ENCODE peak calls at places on chromosome 1, in eight cellular contexts. X, G, F, E, U, O, A and S are unnamed samples.

GRCh38 chr1:195580988-195581387 is 1027.3 kb downstream of the KCNT2 start:
- DNase-seq in A (peak), F (no peak), X (no peak), U (no peak), E (no peak), G (no peak), O (no peak), S (no peak)

GRCh38 chr1:57474097-57474750 is 50.4 kb upstream of the DAB1 start:
- DNase-seq in A (peak), G (no peak), U (no peak), E (no peak), X (no peak), O (no peak), F (no peak), S (no peak)

GRCh38 chr1:109115685-109116084 is 1.8 kb downstream of the ELAPOR1 start:
- DNase-seq in X (no peak), G (no peak), A (no peak), F (no peak), E (no peak), O (no peak), U (no peak), S (no peak)

GRCh38 chr1:214241060-214241459 is 39.9 kb upstream of the SMYD2 start:
- DNase-seq in A (peak), F (no peak), E (no peak), G (no peak), U (no peak), O (no peak), X (no peak), S (no peak)

GRCh38 chr1:6581561-6582305 is 1.9 kb downstream of the ZBTB48 start:
- DNase-seq in X (peak), G (no peak), E (no peak), U (no peak), O (no peak), F (peak), A (no peak), S (no peak)

GRCh38 chr1:14650951-14651350 is 52.5 kb downstream of the KAZN start:
- DNase-seq in X (no peak), G (no peak), E (no peak), O (no peak), U (no peak), F (no peak), A (no peak), S (no peak)

GRCh38 chr1:118927826-118928225 is 60.3 kb downstream of the TBX15 start:
- DNase-seq in G (no peak), O (no peak), F (no peak), U (no peak), E (no peak), A (no peak), X (no peak), S (no peak)

GRCh38 chr1:199449221-199449620 is 578.3 kb upstream of the NR5A2 start:
- DNase-seq in E (no peak), F (no peak), U (no peak), A (no peak), G (no peak), O (no peak), X (no peak), S (no peak)

DNA sequence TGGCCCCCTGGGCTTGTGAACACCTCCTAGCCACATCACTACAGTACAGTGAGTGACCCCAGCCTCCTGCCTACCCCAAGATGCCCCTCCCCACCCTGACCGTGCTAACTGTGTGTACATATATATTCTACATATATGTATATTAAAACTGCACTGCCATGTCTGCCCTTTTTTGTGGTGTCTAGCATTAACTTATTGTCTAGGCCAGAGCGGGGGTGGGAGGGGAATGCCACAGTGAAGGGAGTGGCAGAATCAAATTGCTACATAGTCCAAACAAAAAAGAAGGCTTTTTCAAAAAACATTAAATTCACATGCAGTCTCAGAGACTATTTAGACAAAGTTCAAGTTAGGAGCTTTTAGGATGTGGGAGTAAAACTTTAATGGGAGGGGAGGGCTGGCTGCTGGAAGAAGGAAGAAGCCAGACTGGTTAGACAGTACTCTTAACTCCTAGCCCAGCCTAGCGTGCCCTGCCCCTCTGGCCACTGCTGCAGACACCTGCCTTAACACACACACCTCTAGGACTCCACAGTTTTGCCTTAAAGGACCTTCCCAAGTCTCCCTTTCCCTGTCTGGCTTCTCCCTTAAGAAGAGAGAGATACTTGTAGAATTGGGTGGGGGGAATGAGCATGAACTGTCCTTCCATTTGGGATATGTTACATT is 9.4 kb downstream of the PEA15 start:
- DNase-seq in X (no peak), G (no peak), O (no peak), E (no peak), F (no peak), U (no peak), A (no peak), S (no peak)
- H3K27ac ChIP-seq in X (no peak), G (no peak), O (peak), E (no peak), F (no peak), U (peak), A (peak), S (no peak)

GRCh38 chr1:184649500-184649899 is 105.2 kb downstream of the EDEM3 start:
- DNase-seq in U (no peak), G (no peak), X (no peak), O (no peak), A (peak), E (no peak), F (no peak), S (no peak)
- H3K27ac ChIP-seq in U (peak), G (no peak), X (no peak), O (peak), A (no peak), E (no peak), F (no peak), S (no peak)

DNA sequence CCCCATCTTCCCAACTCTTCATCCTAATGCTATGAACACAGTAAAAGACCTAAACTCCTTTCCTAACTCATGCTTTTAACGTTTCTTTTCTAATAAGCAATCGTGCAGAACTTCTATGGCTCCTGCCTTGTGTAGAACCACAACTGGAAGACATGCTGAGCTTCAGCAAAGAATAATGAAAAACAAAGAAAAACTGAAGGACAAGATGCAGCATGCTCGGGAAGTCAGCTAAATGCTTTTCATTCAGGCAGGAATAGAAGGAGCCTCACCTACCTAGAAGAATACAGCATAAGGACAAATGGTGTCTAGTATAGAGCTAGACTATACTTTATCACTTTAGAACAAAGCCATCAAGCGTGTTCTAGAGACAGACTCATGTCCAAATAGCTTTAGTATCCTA is 45.9 kb downstream of the LUZP1 start:
- DNase-seq in F (no peak), G (no peak), U (no peak), O (no peak), E (no peak), A (no peak), X (no peak), S (no peak)
- H3K27ac ChIP-seq in F (peak), G (peak), U (peak), O (peak), E (no peak), A (no peak), X (peak), S (no peak)

DNA sequence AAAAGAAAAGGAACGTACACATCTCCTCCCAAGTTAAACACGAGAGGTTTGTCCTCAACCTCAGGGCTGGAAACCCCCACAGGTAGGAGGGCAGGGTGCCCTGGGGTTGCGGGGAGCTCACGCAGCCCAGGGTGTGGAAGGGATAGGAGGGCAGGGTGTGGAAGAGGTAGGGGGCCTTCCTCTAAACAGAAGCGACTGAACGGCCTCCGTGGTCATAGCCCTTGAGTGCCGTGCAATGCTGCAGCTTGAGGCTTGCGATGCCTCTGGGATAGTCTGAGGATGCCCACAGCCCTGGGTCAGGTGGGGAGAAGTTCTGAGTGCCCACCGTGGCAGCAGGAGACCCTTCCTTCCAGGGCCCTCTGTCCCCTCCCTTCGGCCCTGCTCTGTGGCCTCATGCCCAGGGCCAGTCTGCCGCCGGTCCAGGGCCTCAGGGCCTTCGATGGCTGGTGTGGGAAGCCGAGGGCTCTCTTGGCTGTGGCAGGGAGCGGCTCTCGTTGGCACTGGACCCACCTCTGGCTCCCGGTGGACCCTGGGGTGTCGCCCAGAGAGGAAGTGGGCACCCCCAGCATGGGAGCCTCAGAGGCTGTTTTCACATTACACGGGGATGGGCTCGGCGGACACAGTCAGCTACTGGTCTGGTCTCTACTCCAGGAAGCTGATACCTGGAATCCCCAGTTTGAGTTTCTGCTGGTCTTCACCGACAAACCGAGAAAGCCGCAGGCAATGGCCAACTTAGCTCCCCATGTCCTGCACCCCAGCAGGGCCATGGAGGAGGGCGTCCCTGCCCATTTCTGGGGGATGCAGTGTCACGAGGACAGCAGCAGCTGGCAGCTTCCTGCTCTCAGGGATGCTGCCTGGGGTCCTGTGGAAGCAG is 6.4 kb upstream of the CDK11B start:
- DNase-seq in X (no peak), A (no peak), F (peak), G (no peak), E (no peak), U (no peak), O (no peak), S (no peak)
- H3K27ac ChIP-seq in X (no peak), A (no peak), F (no peak), G (no peak), E (no peak), U (no peak), O (no peak), S (no peak)

GRCh38 chr1:208212893-208213292 is 31.3 kb downstream of the PLXNA2 start:
- DNase-seq in A (no peak), O (no peak), E (no peak), U (no peak), X (no peak), G (no peak), F (no peak), S (no peak)
- H3K27ac ChIP-seq in A (no peak), O (no peak), E (no peak), U (peak), X (no peak), G (no peak), F (no peak), S (no peak)

DNA sequence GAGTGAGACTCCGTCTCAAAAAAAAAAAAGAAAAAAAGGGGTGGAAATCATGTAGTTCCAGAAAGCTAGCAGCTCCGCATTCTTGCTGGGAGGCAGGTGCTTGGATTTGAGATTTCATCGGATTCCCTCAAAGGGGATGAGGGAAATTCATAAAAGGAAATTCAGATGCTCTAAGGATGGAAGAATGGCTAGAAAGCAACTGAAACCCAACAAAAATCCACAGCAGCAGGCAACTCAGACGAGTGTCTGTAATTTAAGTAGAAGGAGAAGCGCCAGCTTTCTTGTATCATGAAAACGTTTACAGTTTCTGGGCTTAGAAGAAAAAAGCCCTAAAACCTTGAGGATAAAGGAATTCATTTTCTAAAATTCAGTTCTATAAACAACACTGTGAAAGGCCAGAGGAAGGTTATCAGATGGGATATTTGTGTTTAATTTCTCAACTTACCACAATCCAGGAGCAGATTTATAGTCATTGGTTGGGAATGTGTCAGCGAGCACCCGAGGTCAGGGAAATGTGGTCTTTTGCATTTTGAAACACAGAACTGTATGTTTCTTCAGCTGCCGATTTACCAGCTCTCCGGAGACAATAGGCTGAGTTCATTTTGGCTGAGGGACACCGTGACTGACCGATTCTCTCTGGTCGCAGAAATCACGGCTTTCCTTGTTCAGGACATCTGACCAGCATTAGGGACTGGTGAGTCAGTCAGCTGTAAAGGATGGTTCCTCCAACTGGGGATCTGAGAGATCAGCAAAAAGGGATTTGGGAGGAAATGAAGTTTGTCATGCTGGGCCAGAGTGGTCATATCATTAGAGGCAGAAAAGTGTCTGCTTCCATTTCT is 111.5 kb upstream of the ERRFI1 start:
- DNase-seq in A (peak), O (no peak), U (no peak), G (no peak), F (peak), X (no peak), E (no peak), S (peak)
- H3K27ac ChIP-seq in A (peak), O (peak), U (peak), G (no peak), F (peak), X (peak), E (peak), S (no peak)